ENCODE peak calls at places on chromosomes 16 and 17, in nine cellular contexts. N is heart right ventricle, A is PC-3, Z is lung, E is PC-9, G is fibroblast of pulmonary artery, F is astrocyte of the spinal cord, P is breast epithelium, I is neural progenitor cell. C is an unnamed sample.

GRCh38 chr16:23557779-23558330 is 328 bp downstream of the UBFD1 start:
- DNase-seq in F (peak), E (no peak), A (no peak), I (no peak), Z (peak), P (peak), N (no peak), G (peak), C (no peak)

GRCh38 chr17:50165466-50165865 is 339 bp upstream of the SGCA start:
- DNase-seq in E (no peak), N (no peak), Z (no peak), F (no peak), G (no peak), A (no peak), P (no peak), I (no peak), C (no peak)

GRCh38 chr17:4658478-4659305 is 17.2 kb upstream of the ALOX15 start:
- DNase-seq in Z (no peak), A (no peak), G (peak), N (no peak), F (peak), E (no peak), I (no peak), P (no peak), C (no peak)

GRCh38 chr16:68884867-68885266 is 41.5 kb downstream of the TANGO6 start:
- DNase-seq in G (peak), E (no peak), I (no peak), A (no peak), Z (no peak), P (no peak), N (no peak), F (no peak), C (no peak)

GRCh38 chr17:81980752-81981239 is 3.4 kb downstream of the ASPSCR1 start:
- DNase-seq in F (no peak), A (no peak), G (no peak), E (peak), P (no peak), N (no peak), I (no peak), Z (peak), C (no peak)

GRCh38 chr17:69733171-69734014 is 318.9 kb downstream of the MAP2K6 start:
- DNase-seq in E (no peak), Z (no peak), G (peak), N (peak), A (peak), F (peak), I (no peak), P (peak), C (no peak)

GRCh38 chr17:10666921-10667320 is 9.8 kb upstream of the MYH3 start:
- DNase-seq in A (no peak), E (no peak), I (no peak), F (no peak), N (no peak), P (no peak), G (no peak), Z (no peak), C (no peak)

GRCh38 chr17:37701424-37702020 is 43.3 kb downstream of the HNF1B start:
- DNase-seq in A (peak), E (no peak), N (peak), F (no peak), P (no peak), Z (peak), G (peak), I (peak), C (no peak)

GRCh38 chr17:79622201-79622601 is 11.3 kb upstream of the RBFOX3 start:
- DNase-seq in N (no peak), A (no peak), E (no peak), I (no peak), F (no peak), Z (no peak), G (no peak), P (no peak), C (no peak)

GRCh38 chr17:1582374-1582773 is 19.8 kb upstream of the PITPNA start:
- DNase-seq in I (no peak), N (no peak), E (no peak), G (no peak), A (no peak), P (no peak), F (no peak), Z (no peak), C (no peak)

GRCh38 chr17:79171152-79171551 is 96.5 kb downstream of the ENGASE start:
- DNase-seq in Z (no peak), P (no peak), A (no peak), E (no peak), F (no peak), G (no peak), I (no peak), N (no peak), C (no peak)

GRCh38 chr16:9755076-9755475 is 427.2 kb downstream of the GRIN2A start:
- DNase-seq in E (no peak), N (no peak), F (no peak), P (no peak), G (no peak), A (no peak), Z (no peak), I (no peak), C (no peak)

GRCh38 chr17:20116683-20117309 is 107.6 kb downstream of the SPECC1 start:
- DNase-seq in E (peak), Z (no peak), A (peak), P (no peak), G (peak), F (peak), I (peak), N (no peak), C (no peak)

GRCh38 chr17:67666028-67666427 is 51.7 kb upstream of the NOL11 start:
- DNase-seq in F (no peak), E (no peak), A (no peak), Z (no peak), I (no peak), G (no peak), N (no peak), P (no peak), C (no peak)

GRCh38 chr17:59502800-59503199 is 62.6 kb upstream of the DHX40 start:
- DNase-seq in A (no peak), I (no peak), Z (no peak), N (no peak), F (no peak), P (no peak), E (no peak), G (no peak), C (peak)

GRCh38 chr17:82103588-82104451 is 5.8 kb upstream of the FASN start:
- DNase-seq in A (peak), F (no peak), I (peak), Z (peak), N (peak), P (peak), E (peak), G (no peak), C (peak)

GRCh38 chr17:42667088-42667951 is 8.2 kb downstream of the TUBG2 start:
- DNase-seq in F (peak), I (no peak), Z (peak), N (no peak), A (peak), G (peak), E (peak), P (peak), C (peak)

GRCh38 chr17:56786989-56787482 is 46.7 kb downstream of the C17orf67 start:
- DNase-seq in A (peak), N (no peak), G (peak), I (no peak), Z (no peak), P (peak), E (peak), F (peak), C (no peak)

GRCh38 chr16:74650966-74651567 is 15.6 kb downstream of the RFWD3 start:
- DNase-seq in N (no peak), I (peak), F (peak), P (no peak), G (peak), Z (no peak), A (peak), E (no peak), C (no peak)

GRCh38 chr16:81497690-81498089 is 53.1 kb downstream of the CMIP start:
- DNase-seq in A (no peak), F (no peak), G (no peak), I (no peak), E (no peak), N (no peak), P (no peak), Z (no peak), C (no peak)

GRCh38 chr17:61490540-61490975 is 38.3 kb downstream of the TBX4 start:
- DNase-seq in I (no peak), E (no peak), P (no peak), F (peak), A (peak), G (peak), Z (no peak), N (no peak), C (no peak)

GRCh38 chr17:57541472-57542394 is 203.4 kb downstream of the CCDC182 start:
- DNase-seq in N (peak), G (peak), E (no peak), A (no peak), I (no peak), P (no peak), F (peak), Z (no peak), C (no peak)

GRCh38 chr16:47229053-47229640 is 85.4 kb upstream of the NETO2 start:
- DNase-seq in F (no peak), I (no peak), G (no peak), A (no peak), Z (no peak), E (no peak), N (no peak), P (no peak), C (no peak)

GRCh38 chr17:48647103-48647963 is 21.2 kb upstream of the HOXB9 start:
- DNase-seq in N (no peak), F (peak), I (peak), P (no peak), A (no peak), G (no peak), E (no peak), Z (no peak), C (no peak)
- H3K4me3 ChIP-seq in N (peak), F (peak), I (no peak), P (peak), A (peak), G (peak), E (no peak), Z (no peak), C (no peak)

GRCh38 chr16:55543470-55543869 is 23.0 kb upstream of the CAPNS2 start:
- DNase-seq in P (no peak), E (no peak), F (peak), I (peak), Z (no peak), A (peak), N (no peak), G (peak), C (peak)
- TF ChIP-seq CTCF in P (no peak), E (peak), F (peak), I (peak), Z (no peak), A (peak), N (peak), G (peak), C (peak)

GRCh38 chr17:41647940-41648410 is 23.6 kb upstream of the KRT17 start:
- DNase-seq in F (peak), A (peak), E (peak), P (peak), G (peak), N (peak), I (peak), Z (peak), C (no peak)
- H3K4me3 ChIP-seq in F (peak), A (peak), E (peak), P (peak), G (peak), N (peak), I (peak), Z (no peak), C (peak)

GRCh38 chr17:39923836-39924690 is 3.3 kb downstream of the ORMDL3 start:
- DNase-seq in I (peak), P (no peak), E (no peak), G (peak), N (no peak), F (peak), A (peak), Z (no peak), C (no peak)
- TF ChIP-seq CTCF in I (peak), P (no peak), E (no peak), G (peak), N (peak), F (peak), A (peak), Z (no peak), C (no peak)

GRCh38 chr16:11581677-11582076 is 5.0 kb downstream of the LITAF start:
- DNase-seq in G (no peak), F (no peak), Z (no peak), I (no peak), P (no peak), E (no peak), N (no peak), A (no peak), C (no peak)
- H3K4me3 ChIP-seq in G (no peak), F (no peak), Z (no peak), I (no peak), P (no peak), E (no peak), N (no peak), A (no peak), C (no peak)

GRCh38 chr17:29369831-29370735 is 20.1 kb upstream of the TAOK1 start:
- DNase-seq in N (peak), E (peak), F (peak), I (peak), Z (peak), P (peak), G (peak), A (peak), C (peak)
- TF ChIP-seq CTCF in N (peak), E (peak), F (peak), I (peak), Z (peak), P (peak), G (peak), A (peak), C (peak)

GRCh38 chr16:67164599-67165061 is at the start of gene HSF4:
- DNase-seq in G (no peak), I (peak), Z (peak), A (no peak), F (no peak), P (no peak), N (peak), E (no peak), C (no peak)
- H3K4me3 ChIP-seq in G (no peak), I (peak), Z (peak), A (no peak), F (no peak), P (peak), N (peak), E (no peak), C (peak)